ENCODE peak calls at places on chromosomes 7 and 10, in nine cellular contexts. One of them, this sample, is unnamed.

GRCh38 chr10:42866115-42866995 is 83.8 kb downstream of the BMS1 start:
- DNase-seq in AG09309: peak
- DNase-seq in kidney: peak
- DNase-seq in glutamatergic neuron: peak
- DNase-seq in GM10248: peak
- DNase-seq in fibroblast of mammary gland: peak
- DNase-seq in cardiac muscle cell: peak
- DNase-seq in neural progenitor cell: peak
- DNase-seq in fibroblast of pulmonary artery: peak
- DNase-seq in this sample: peak

GRCh38 chr7:150317748-150318444 is 5.3 kb upstream of the LRRC61 start:
- DNase-seq in AG09309: peak
- DNase-seq in kidney: no peak
- DNase-seq in glutamatergic neuron: no peak
- DNase-seq in GM10248: no peak
- DNase-seq in fibroblast of mammary gland: peak
- DNase-seq in cardiac muscle cell: no peak
- DNase-seq in neural progenitor cell: no peak
- DNase-seq in fibroblast of pulmonary artery: peak
- DNase-seq in this sample: no peak

GRCh38 chr10:86599729-86600128 is 54.6 kb upstream of the OPN4 start:
- DNase-seq in AG09309: no peak
- DNase-seq in kidney: no peak
- DNase-seq in glutamatergic neuron: no peak
- DNase-seq in GM10248: no peak
- DNase-seq in fibroblast of mammary gland: no peak
- DNase-seq in cardiac muscle cell: peak
- DNase-seq in neural progenitor cell: peak
- DNase-seq in fibroblast of pulmonary artery: no peak
- DNase-seq in this sample: no peak

GRCh38 chr7:2461268-2462026 is 14.8 kb downstream of the GRIFIN start:
- DNase-seq in AG09309: no peak
- DNase-seq in kidney: peak
- DNase-seq in glutamatergic neuron: no peak
- DNase-seq in GM10248: no peak
- DNase-seq in fibroblast of mammary gland: no peak
- DNase-seq in cardiac muscle cell: peak
- DNase-seq in neural progenitor cell: peak
- DNase-seq in fibroblast of pulmonary artery: no peak
- DNase-seq in this sample: no peak

GRCh38 chr10:624605-625334 is 64.7 kb downstream of the DIP2C start:
- DNase-seq in AG09309: no peak
- DNase-seq in kidney: peak
- DNase-seq in glutamatergic neuron: peak
- DNase-seq in GM10248: no peak
- DNase-seq in fibroblast of mammary gland: peak
- DNase-seq in cardiac muscle cell: peak
- DNase-seq in neural progenitor cell: peak
- DNase-seq in fibroblast of pulmonary artery: peak
- DNase-seq in this sample: peak

GRCh38 chr10:69716711-69717560 is 84.8 kb upstream of the COL13A1 start:
- DNase-seq in AG09309: no peak
- DNase-seq in kidney: no peak
- DNase-seq in glutamatergic neuron: peak
- DNase-seq in GM10248: peak
- DNase-seq in fibroblast of mammary gland: peak
- DNase-seq in cardiac muscle cell: peak
- DNase-seq in neural progenitor cell: peak
- DNase-seq in fibroblast of pulmonary artery: peak
- DNase-seq in this sample: no peak

GRCh38 chr10:120262857-120263547 is 194.0 kb upstream of the PLPP4 start:
- DNase-seq in AG09309: no peak
- DNase-seq in kidney: no peak
- DNase-seq in glutamatergic neuron: no peak
- DNase-seq in GM10248: no peak
- DNase-seq in fibroblast of mammary gland: no peak
- DNase-seq in cardiac muscle cell: no peak
- DNase-seq in neural progenitor cell: no peak
- DNase-seq in fibroblast of pulmonary artery: no peak
- DNase-seq in this sample: no peak

GRCh38 chr7:131166066-131166465 is 161.6 kb upstream of the MKLN1 start:
- DNase-seq in AG09309: peak
- DNase-seq in kidney: no peak
- DNase-seq in glutamatergic neuron: no peak
- DNase-seq in GM10248: no peak
- DNase-seq in fibroblast of mammary gland: peak
- DNase-seq in cardiac muscle cell: no peak
- DNase-seq in neural progenitor cell: no peak
- DNase-seq in fibroblast of pulmonary artery: peak
- DNase-seq in this sample: no peak

GRCh38 chr10:106078796-106079576 is 1085.5 kb downstream of the SORCS1 start:
- DNase-seq in AG09309: no peak
- DNase-seq in kidney: no peak
- DNase-seq in glutamatergic neuron: no peak
- DNase-seq in GM10248: no peak
- DNase-seq in fibroblast of mammary gland: peak
- DNase-seq in cardiac muscle cell: no peak
- DNase-seq in neural progenitor cell: no peak
- DNase-seq in fibroblast of pulmonary artery: peak
- DNase-seq in this sample: peak

GRCh38 chr10:87895430-87895829 is 32.0 kb downstream of the PTEN start:
- DNase-seq in AG09309: no peak
- DNase-seq in kidney: no peak
- DNase-seq in glutamatergic neuron: no peak
- DNase-seq in GM10248: no peak
- DNase-seq in fibroblast of mammary gland: no peak
- DNase-seq in cardiac muscle cell: no peak
- DNase-seq in neural progenitor cell: no peak
- DNase-seq in fibroblast of pulmonary artery: no peak
- DNase-seq in this sample: no peak

GRCh38 chr7:96321041-96321669 is 743 bp downstream of the SLC25A13 start:
- DNase-seq in AG09309: no peak
- DNase-seq in kidney: peak
- DNase-seq in glutamatergic neuron: peak
- DNase-seq in GM10248: peak
- DNase-seq in fibroblast of mammary gland: peak
- DNase-seq in cardiac muscle cell: peak
- DNase-seq in neural progenitor cell: peak
- DNase-seq in fibroblast of pulmonary artery: peak
- DNase-seq in this sample: no peak

GRCh38 chr10:662686-663465 is 26.6 kb downstream of the DIP2C start:
- DNase-seq in AG09309: no peak
- DNase-seq in kidney: no peak
- DNase-seq in glutamatergic neuron: peak
- DNase-seq in GM10248: no peak
- DNase-seq in fibroblast of mammary gland: no peak
- DNase-seq in cardiac muscle cell: no peak
- DNase-seq in neural progenitor cell: no peak
- DNase-seq in fibroblast of pulmonary artery: no peak
- DNase-seq in this sample: no peak

GRCh38 chr7:101941481-101942383 is 124.3 kb downstream of the CUX1 start:
- DNase-seq in AG09309: no peak
- DNase-seq in kidney: no peak
- DNase-seq in glutamatergic neuron: no peak
- DNase-seq in GM10248: no peak
- DNase-seq in fibroblast of mammary gland: peak
- DNase-seq in cardiac muscle cell: no peak
- DNase-seq in neural progenitor cell: no peak
- DNase-seq in fibroblast of pulmonary artery: peak
- DNase-seq in this sample: peak

GRCh38 chr10:124697837-124698559 is 46.2 kb downstream of the FAM53B start:
- DNase-seq in AG09309: no peak
- DNase-seq in kidney: peak
- DNase-seq in glutamatergic neuron: no peak
- DNase-seq in GM10248: peak
- DNase-seq in fibroblast of mammary gland: no peak
- DNase-seq in cardiac muscle cell: no peak
- DNase-seq in neural progenitor cell: peak
- DNase-seq in fibroblast of pulmonary artery: no peak
- DNase-seq in this sample: no peak
- TF ChIP-seq CTCF in AG09309: no peak
- TF ChIP-seq CTCF in kidney: no peak
- TF ChIP-seq CTCF in glutamatergic neuron: no peak
- TF ChIP-seq CTCF in GM10248: no peak
- TF ChIP-seq CTCF in fibroblast of mammary gland: no peak
- TF ChIP-seq CTCF in cardiac muscle cell: no peak
- TF ChIP-seq CTCF in neural progenitor cell: no peak
- TF ChIP-seq CTCF in fibroblast of pulmonary artery: no peak
- TF ChIP-seq CTCF in this sample: peak

GRCh38 chr10:36885746-36886145 is 239.7 kb upstream of the ANKRD30A start:
- DNase-seq in AG09309: no peak
- DNase-seq in kidney: no peak
- DNase-seq in glutamatergic neuron: no peak
- DNase-seq in GM10248: no peak
- DNase-seq in fibroblast of mammary gland: no peak
- DNase-seq in cardiac muscle cell: no peak
- DNase-seq in neural progenitor cell: no peak
- DNase-seq in fibroblast of pulmonary artery: no peak
- DNase-seq in this sample: no peak

GRCh38 chr10:36886303-36886891 is 239.0 kb upstream of the ANKRD30A start:
- DNase-seq in AG09309: no peak
- DNase-seq in kidney: no peak
- DNase-seq in glutamatergic neuron: no peak
- DNase-seq in GM10248: no peak
- DNase-seq in fibroblast of mammary gland: no peak
- DNase-seq in cardiac muscle cell: no peak
- DNase-seq in neural progenitor cell: no peak
- DNase-seq in fibroblast of pulmonary artery: no peak
- DNase-seq in this sample: no peak

DNA sequence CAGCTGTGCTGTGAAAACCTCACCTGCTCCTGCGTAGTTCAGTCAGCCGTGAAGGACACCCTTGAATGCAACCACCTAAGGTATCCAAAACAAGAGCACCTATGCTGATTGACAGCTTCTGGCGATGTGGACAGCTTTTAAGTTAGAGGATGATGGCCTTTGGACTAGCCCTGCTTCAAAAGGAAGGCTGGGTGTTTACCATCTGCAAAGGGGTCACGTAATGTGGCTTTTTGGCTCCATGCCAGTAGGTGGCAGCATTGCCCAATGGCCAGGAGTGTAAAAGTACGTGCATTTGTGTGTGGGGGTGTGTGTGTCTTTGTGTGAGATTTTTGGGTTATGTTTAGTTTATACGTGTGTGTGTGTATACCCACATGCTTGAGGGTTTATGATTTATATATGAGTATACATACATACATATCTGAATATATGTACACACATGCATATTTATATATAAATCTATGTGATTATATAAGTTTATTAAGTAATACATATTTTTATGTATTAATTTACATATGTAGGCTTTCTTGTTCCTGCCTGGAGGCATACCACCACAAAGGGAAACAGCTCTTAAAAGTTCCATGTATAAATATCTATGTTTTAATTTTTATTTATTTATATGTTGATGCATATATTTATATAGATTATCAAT is 236.3 kb upstream of the ANKRD30A start:
- DNase-seq in AG09309: no peak
- DNase-seq in kidney: no peak
- DNase-seq in glutamatergic neuron: peak
- DNase-seq in GM10248: peak
- DNase-seq in fibroblast of mammary gland: peak
- DNase-seq in cardiac muscle cell: peak
- DNase-seq in neural progenitor cell: peak
- DNase-seq in fibroblast of pulmonary artery: peak
- DNase-seq in this sample: no peak
- TF ChIP-seq CTCF in AG09309: peak
- TF ChIP-seq CTCF in kidney: no peak
- TF ChIP-seq CTCF in glutamatergic neuron: peak
- TF ChIP-seq CTCF in GM10248: peak
- TF ChIP-seq CTCF in fibroblast of mammary gland: peak
- TF ChIP-seq CTCF in cardiac muscle cell: peak
- TF ChIP-seq CTCF in neural progenitor cell: peak
- TF ChIP-seq CTCF in fibroblast of pulmonary artery: peak
- TF ChIP-seq CTCF in this sample: peak

GRCh38 chr10:79347894-79348639 is 798 bp downstream of the PPIF start:
- DNase-seq in AG09309: peak
- DNase-seq in kidney: peak
- DNase-seq in glutamatergic neuron: no peak
- DNase-seq in GM10248: peak
- DNase-seq in fibroblast of mammary gland: peak
- DNase-seq in cardiac muscle cell: peak
- DNase-seq in neural progenitor cell: peak
- DNase-seq in fibroblast of pulmonary artery: peak
- DNase-seq in this sample: no peak
- TF ChIP-seq CTCF in AG09309: no peak
- TF ChIP-seq CTCF in kidney: no peak
- TF ChIP-seq CTCF in glutamatergic neuron: no peak
- TF ChIP-seq CTCF in GM10248: no peak
- TF ChIP-seq CTCF in fibroblast of mammary gland: no peak
- TF ChIP-seq CTCF in cardiac muscle cell: no peak
- TF ChIP-seq CTCF in neural progenitor cell: no peak
- TF ChIP-seq CTCF in fibroblast of pulmonary artery: no peak
- TF ChIP-seq CTCF in this sample: no peak

DNA sequence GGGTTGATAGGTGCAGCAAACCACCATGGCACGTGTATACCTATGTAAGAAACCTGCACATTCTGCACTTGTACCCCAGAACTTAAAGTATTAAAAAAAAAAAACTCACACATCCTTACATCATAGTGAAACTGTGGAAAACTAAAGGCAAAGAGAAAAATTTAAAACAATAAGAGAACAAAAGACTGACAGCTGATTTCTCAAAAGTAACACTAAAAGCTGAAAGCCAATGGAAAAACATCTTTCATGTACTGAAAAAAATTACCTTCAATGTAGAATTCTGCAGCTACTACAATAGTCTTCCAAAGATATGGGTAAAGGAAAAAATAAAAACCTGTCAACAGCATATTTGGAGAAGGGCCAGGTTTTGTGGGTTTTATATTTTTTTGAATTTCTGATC is 729.1 kb upstream of the NRP1 start:
- DNase-seq in AG09309: no peak
- DNase-seq in kidney: no peak
- DNase-seq in glutamatergic neuron: no peak
- DNase-seq in GM10248: no peak
- DNase-seq in fibroblast of mammary gland: no peak
- DNase-seq in cardiac muscle cell: no peak
- DNase-seq in neural progenitor cell: no peak
- DNase-seq in fibroblast of pulmonary artery: no peak
- DNase-seq in this sample: no peak
- TF ChIP-seq CTCF in AG09309: no peak
- TF ChIP-seq CTCF in kidney: no peak
- TF ChIP-seq CTCF in glutamatergic neuron: no peak
- TF ChIP-seq CTCF in GM10248: no peak
- TF ChIP-seq CTCF in fibroblast of mammary gland: no peak
- TF ChIP-seq CTCF in cardiac muscle cell: no peak
- TF ChIP-seq CTCF in neural progenitor cell: no peak
- TF ChIP-seq CTCF in fibroblast of pulmonary artery: no peak
- TF ChIP-seq CTCF in this sample: no peak

This sample was measured in retinal pigment epithelial cell.